ENCODE peak calls at places on chromosomes 5 and 9, in six cellular contexts. One of them, this sample, is unnamed.

GRCh38 chr5:113059232-113059805 is 82.7 kb downstream of the DCP2 start:
- DNase-seq in kidney: peak; percentile 83
- DNase-seq in H9: peak; percentile 12
- DNase-seq in SK-N-MC: no peak
- DNase-seq in GM23248: peak; percentile 75
- DNase-seq in neuronal stem cell: no peak
- DNase-seq in this sample: peak; percentile 96

GRCh38 chr5:14591548-14591947 is 10.0 kb downstream of the OTULINL start:
- DNase-seq in kidney: no peak
- DNase-seq in H9: no peak
- DNase-seq in SK-N-MC: no peak
- DNase-seq in GM23248: no peak
- DNase-seq in neuronal stem cell: no peak
- DNase-seq in this sample: peak; percentile 2

GRCh38 chr5:167346461-167346860 is 945.0 kb upstream of the WWC1 start:
- DNase-seq in kidney: no peak
- DNase-seq in H9: no peak
- DNase-seq in SK-N-MC: no peak
- DNase-seq in GM23248: no peak
- DNase-seq in neuronal stem cell: no peak
- DNase-seq in this sample: no peak

GRCh38 chr5:94920570-94920969 is 302.1 kb downstream of the SLF1 start:
- DNase-seq in kidney: no peak
- DNase-seq in H9: no peak
- DNase-seq in SK-N-MC: no peak
- DNase-seq in GM23248: no peak
- DNase-seq in neuronal stem cell: no peak
- DNase-seq in this sample: no peak

GRCh38 chr9:83538172-83538889 is at the start of gene FRMD3:
- DNase-seq in kidney: peak; percentile 94
- DNase-seq in H9: peak; percentile 85
- DNase-seq in SK-N-MC: no peak
- DNase-seq in GM23248: peak; percentile 78
- DNase-seq in neuronal stem cell: peak; percentile 78
- DNase-seq in this sample: peak; percentile 29

GRCh38 chr5:72682561-72682960 is 133.9 kb upstream of the TNPO1 start:
- DNase-seq in kidney: no peak
- DNase-seq in H9: no peak
- DNase-seq in SK-N-MC: no peak
- DNase-seq in GM23248: no peak
- DNase-seq in neuronal stem cell: no peak
- DNase-seq in this sample: no peak

GRCh38 chr5:116044073-116044472 is 11.8 kb downstream of the ARL14EPL start:
- DNase-seq in kidney: no peak
- DNase-seq in H9: no peak
- DNase-seq in SK-N-MC: no peak
- DNase-seq in GM23248: no peak
- DNase-seq in neuronal stem cell: no peak
- DNase-seq in this sample: no peak

GRCh38 chr5:5616247-5616895 is 193.9 kb downstream of the ICE1 start:
- DNase-seq in kidney: no peak
- DNase-seq in H9: no peak
- DNase-seq in SK-N-MC: no peak
- DNase-seq in GM23248: no peak
- DNase-seq in neuronal stem cell: peak; percentile 1
- DNase-seq in this sample: no peak

GRCh38 chr5:20694121-20694520 is 706.1 kb upstream of the CDH18 start:
- DNase-seq in kidney: no peak
- DNase-seq in H9: no peak
- DNase-seq in SK-N-MC: no peak
- DNase-seq in GM23248: no peak
- DNase-seq in neuronal stem cell: no peak
- DNase-seq in this sample: no peak

DNA sequence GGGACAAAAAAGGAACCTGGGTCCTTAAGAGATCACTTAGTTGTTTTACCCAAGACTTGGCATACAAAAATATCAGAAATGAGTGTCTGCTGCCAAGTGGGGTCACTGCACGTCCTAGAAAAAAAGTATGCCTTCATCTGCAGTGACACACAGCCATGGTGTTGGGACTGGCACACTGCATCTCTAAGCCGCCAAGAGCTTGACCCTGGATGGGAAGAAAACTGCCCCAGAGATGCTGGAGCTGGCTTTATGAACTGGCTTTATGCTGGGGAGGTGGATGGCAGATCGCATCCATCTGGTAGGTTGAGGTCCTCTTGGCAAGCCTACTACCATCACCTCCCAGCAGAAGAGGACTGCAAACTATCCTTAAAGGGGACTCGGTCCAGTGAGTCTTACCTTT is 51.6 kb downstream of the IRF1 start:
- DNase-seq in kidney: no peak
- DNase-seq in H9: no peak
- DNase-seq in SK-N-MC: no peak
- DNase-seq in GM23248: peak; percentile 38
- DNase-seq in neuronal stem cell: no peak
- DNase-seq in this sample: no peak
- H3K9ac ChIP-seq in kidney: no peak overlapping the region
- H3K9ac ChIP-seq in H9: no peak overlapping the region
- H3K9ac ChIP-seq in SK-N-MC: no peak overlapping the region
- H3K9ac ChIP-seq in GM23248: peak overlapping the region; percentile 77
- H3K9ac ChIP-seq in neuronal stem cell: no peak overlapping the region
- H3K9ac ChIP-seq in this sample: peak overlapping the region; percentile 20

DNA sequence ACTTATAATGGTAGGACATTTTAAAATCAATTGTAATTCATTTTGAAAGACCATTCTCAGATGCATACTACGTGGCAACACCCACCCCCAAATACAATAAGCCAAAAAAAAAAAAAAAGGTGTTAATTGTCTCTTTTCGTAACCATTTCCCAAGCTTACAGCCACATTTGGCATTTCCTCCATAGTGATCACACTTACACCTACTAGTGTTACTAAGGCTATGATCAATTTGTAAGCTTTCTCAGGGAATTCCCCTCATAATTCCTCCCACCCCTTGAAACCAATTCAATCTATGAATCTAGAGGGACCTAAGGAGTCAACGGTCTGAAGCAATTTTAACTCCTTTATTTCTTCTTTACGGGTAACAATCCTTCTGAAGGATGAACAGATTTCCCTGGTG is 40.1 kb downstream of the NR2F1 start:
- DNase-seq in kidney: no peak
- DNase-seq in H9: no peak
- DNase-seq in SK-N-MC: no peak
- DNase-seq in GM23248: no peak
- DNase-seq in neuronal stem cell: no peak
- DNase-seq in this sample: no peak
- H3K9ac ChIP-seq in kidney: no peak overlapping the region
- H3K9ac ChIP-seq in H9: no peak overlapping the region
- H3K9ac ChIP-seq in SK-N-MC: no peak overlapping the region
- H3K9ac ChIP-seq in GM23248: no peak overlapping the region
- H3K9ac ChIP-seq in neuronal stem cell: no peak overlapping the region
- H3K9ac ChIP-seq in this sample: no peak overlapping the region

DNA sequence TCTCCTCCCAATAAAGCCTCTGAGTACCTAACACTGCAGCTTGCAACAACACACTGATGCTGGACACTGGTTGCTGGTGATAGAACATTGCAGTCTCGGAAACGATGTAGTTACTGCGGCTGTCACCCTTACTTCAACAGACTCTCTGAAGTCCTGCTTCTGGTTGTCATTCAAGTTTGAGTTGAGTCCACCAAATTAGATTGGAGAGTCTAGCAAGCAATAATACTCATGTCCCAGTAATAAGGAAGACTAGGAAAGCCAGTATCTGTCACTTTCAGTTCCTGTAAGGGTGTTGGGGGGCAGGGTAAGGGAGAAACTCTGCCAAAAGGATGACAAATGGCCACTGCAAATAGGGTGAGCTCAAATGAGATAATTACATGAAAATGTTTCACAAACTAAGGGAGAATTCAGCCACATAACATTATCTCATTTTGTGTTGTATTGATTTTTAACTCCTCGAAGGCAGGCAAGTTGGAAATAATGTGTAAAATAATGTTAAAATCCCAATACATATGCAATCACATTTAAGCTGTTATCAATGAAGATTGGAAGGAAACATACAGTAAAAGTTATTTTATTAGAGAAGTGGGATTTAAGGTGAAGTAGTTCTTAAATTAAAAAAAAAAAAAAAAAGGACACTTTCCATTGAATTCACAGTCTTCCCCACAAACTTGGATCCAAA is 849 bp upstream of the IFT74 start:
- DNase-seq in kidney: no peak
- DNase-seq in H9: no peak
- DNase-seq in SK-N-MC: no peak
- DNase-seq in GM23248: peak; percentile 50
- DNase-seq in neuronal stem cell: no peak
- DNase-seq in this sample: no peak
- H3K9ac ChIP-seq in kidney: peak overlapping the region; percentile 78
- H3K9ac ChIP-seq in H9: peak overlapping the region; percentile 95
- H3K9ac ChIP-seq in SK-N-MC: peak overlapping the region; percentile 90
- H3K9ac ChIP-seq in GM23248: peak overlapping the region; percentile 93
- H3K9ac ChIP-seq in neuronal stem cell: no peak overlapping the region
- H3K9ac ChIP-seq in this sample: peak overlapping the region; percentile 59

GRCh38 chr9:99867536-99867935 is 38.9 kb upstream of the STX17 start:
- DNase-seq in kidney: no peak
- DNase-seq in H9: no peak
- DNase-seq in SK-N-MC: no peak
- DNase-seq in GM23248: peak; percentile 18
- DNase-seq in neuronal stem cell: no peak
- DNase-seq in this sample: peak; percentile 1
- H3K9ac ChIP-seq in kidney: no peak overlapping the region
- H3K9ac ChIP-seq in H9: no peak overlapping the region
- H3K9ac ChIP-seq in SK-N-MC: no peak overlapping the region
- H3K9ac ChIP-seq in GM23248: no peak overlapping the region
- H3K9ac ChIP-seq in neuronal stem cell: no peak overlapping the region
- H3K9ac ChIP-seq in this sample: no peak overlapping the region

GRCh38 chr9:13033959-13034695 is 245.4 kb downstream of the MPDZ start:
- DNase-seq in kidney: peak; percentile 71
- DNase-seq in H9: peak; percentile 80
- DNase-seq in SK-N-MC: peak; percentile 45
- DNase-seq in GM23248: peak; percentile 78
- DNase-seq in neuronal stem cell: peak; percentile 56
- DNase-seq in this sample: peak; percentile 76
- H3K9ac ChIP-seq in kidney: peak overlapping the region; percentile 32
- H3K9ac ChIP-seq in H9: no peak overlapping the region
- H3K9ac ChIP-seq in SK-N-MC: peak overlapping the region; percentile 53
- H3K9ac ChIP-seq in GM23248: peak overlapping the region; percentile 25
- H3K9ac ChIP-seq in neuronal stem cell: no peak overlapping the region
- H3K9ac ChIP-seq in this sample: peak overlapping the region; percentile 30

GRCh38 chr9:137674307-137675305 is 55.8 kb downstream of the EHMT1 start:
- DNase-seq in kidney: no peak
- DNase-seq in H9: no peak
- DNase-seq in SK-N-MC: no peak
- DNase-seq in GM23248: no peak
- DNase-seq in neuronal stem cell: no peak
- DNase-seq in this sample: no peak

GRCh38 chr9:137671721-137672120 is 52.9 kb downstream of the EHMT1 start:
- DNase-seq in kidney: no peak
- DNase-seq in H9: no peak
- DNase-seq in SK-N-MC: no peak
- DNase-seq in GM23248: no peak
- DNase-seq in neuronal stem cell: no peak
- DNase-seq in this sample: no peak

GRCh38 chr9:137671196-137671538 is 52.4 kb downstream of the EHMT1 start:
- DNase-seq in kidney: no peak
- DNase-seq in H9: no peak
- DNase-seq in SK-N-MC: no peak
- DNase-seq in GM23248: no peak
- DNase-seq in neuronal stem cell: no peak
- DNase-seq in this sample: no peak

GRCh38 chr9:137672907-137673791 is 54.3 kb downstream of the EHMT1 start:
- DNase-seq in kidney: no peak
- DNase-seq in H9: no peak
- DNase-seq in SK-N-MC: peak; percentile 37
- DNase-seq in GM23248: peak; percentile 86
- DNase-seq in neuronal stem cell: no peak
- DNase-seq in this sample: peak; percentile 54

GRCh38 chr9:137673871-137674270 is 55.1 kb downstream of the EHMT1 start:
- DNase-seq in kidney: no peak
- DNase-seq in H9: no peak
- DNase-seq in SK-N-MC: no peak
- DNase-seq in GM23248: no peak
- DNase-seq in neuronal stem cell: no peak
- DNase-seq in this sample: no peak
- H3K9ac ChIP-seq in kidney: peak overlapping the region; percentile 7
- H3K9ac ChIP-seq in H9: no peak overlapping the region
- H3K9ac ChIP-seq in SK-N-MC: peak overlapping the region; percentile 11
- H3K9ac ChIP-seq in GM23248: no peak overlapping the region
- H3K9ac ChIP-seq in neuronal stem cell: no peak overlapping the region
- H3K9ac ChIP-seq in this sample: no peak overlapping the region

DNA sequence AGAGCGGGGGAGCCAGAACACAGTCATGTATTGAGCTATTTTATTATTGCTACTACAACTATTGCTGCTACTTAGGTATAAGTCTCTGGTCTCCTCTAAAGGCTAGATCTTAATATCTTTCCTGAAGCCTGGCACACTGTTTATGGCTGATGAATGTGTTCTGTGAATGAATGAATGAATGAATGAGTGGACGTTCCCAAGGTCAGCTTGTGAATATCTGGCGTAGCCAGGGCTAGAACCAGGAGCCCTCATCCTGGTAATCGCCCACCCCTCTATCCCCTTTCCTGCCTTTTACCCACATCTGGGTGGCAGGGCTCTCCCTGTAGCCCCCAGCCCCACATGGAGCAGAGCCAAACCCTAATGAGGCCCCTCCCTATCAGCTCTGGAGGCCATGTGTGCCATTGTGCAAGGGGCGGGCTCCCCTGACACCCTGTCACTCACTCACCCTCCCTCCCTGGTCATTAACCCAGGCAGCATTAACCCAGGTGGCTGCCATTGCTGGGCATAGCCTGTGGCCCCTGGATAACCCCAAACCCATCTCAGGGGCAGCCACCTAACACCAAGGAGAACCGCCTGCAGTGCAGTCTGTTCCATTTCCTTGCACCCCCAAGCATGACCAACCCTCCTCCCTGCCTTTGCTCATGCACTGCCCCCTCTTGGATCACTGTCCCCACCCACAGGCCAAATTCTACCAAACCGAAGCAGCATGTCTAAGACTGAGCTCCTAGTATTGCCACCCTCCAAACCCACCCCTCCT is 2.0 kb upstream of the AKNA start:
- DNase-seq in kidney: no peak
- DNase-seq in H9: no peak
- DNase-seq in SK-N-MC: no peak
- DNase-seq in GM23248: no peak
- DNase-seq in neuronal stem cell: no peak
- DNase-seq in this sample: no peak
- H3K9ac ChIP-seq in kidney: no peak overlapping the region
- H3K9ac ChIP-seq in H9: no peak overlapping the region
- H3K9ac ChIP-seq in SK-N-MC: no peak overlapping the region
- H3K9ac ChIP-seq in GM23248: no peak overlapping the region
- H3K9ac ChIP-seq in neuronal stem cell: no peak overlapping the region
- H3K9ac ChIP-seq in this sample: no peak overlapping the region

This sample was measured in fibroblast of lung.